ENCODE peak calls at places on chromosomes 2 and 18, in seven cellular contexts. One of them, this sample, is unnamed.

GRCh38 chr2:101823849-101824248 is 126.3 kb downstream of the MAP4K4 start:
- DNase-seq in K562: no peak
- DNase-seq in H1: no peak
- DNase-seq in GM12878: no peak
- DNase-seq in GM12891: no peak
- DNase-seq in HepG2: no peak
- DNase-seq in SK-N-SH: no peak
- DNase-seq in this sample: no peak

GRCh38 chr2:136238552-136239346 is 120.8 kb upstream of the CXCR4 start:
- DNase-seq in K562: no peak
- DNase-seq in H1: no peak
- DNase-seq in GM12878: peak; percentile 78
- DNase-seq in GM12891: no peak
- DNase-seq in HepG2: no peak
- DNase-seq in SK-N-SH: no peak
- DNase-seq in this sample: no peak

GRCh38 chr2:109331081-109331480 is 202.1 kb downstream of the SH3RF3 start:
- DNase-seq in K562: no peak
- DNase-seq in H1: no peak
- DNase-seq in GM12878: no peak
- DNase-seq in GM12891: no peak
- DNase-seq in HepG2: no peak
- DNase-seq in SK-N-SH: no peak
- DNase-seq in this sample: no peak

GRCh38 chr2:185393091-185393490 is 345.5 kb upstream of the FSIP2 start:
- DNase-seq in K562: no peak
- DNase-seq in H1: no peak
- DNase-seq in GM12878: no peak
- DNase-seq in GM12891: no peak
- DNase-seq in HepG2: no peak
- DNase-seq in SK-N-SH: no peak
- DNase-seq in this sample: no peak

GRCh38 chr2:26274058-26274613 is 29.4 kb downstream of the HADHB start:
- DNase-seq in K562: no peak
- DNase-seq in H1: no peak
- DNase-seq in GM12878: no peak
- DNase-seq in GM12891: no peak
- DNase-seq in HepG2: peak; percentile 78
- DNase-seq in SK-N-SH: no peak
- DNase-seq in this sample: no peak

GRCh38 chr18:11852048-11852341 is 782 bp downstream of the CHMP1B start:
- DNase-seq in K562: peak; percentile 35
- DNase-seq in H1: no peak
- DNase-seq in GM12878: no peak
- DNase-seq in GM12891: no peak
- DNase-seq in HepG2: no peak
- DNase-seq in SK-N-SH: no peak
- DNase-seq in this sample: no peak

GRCh38 chr18:47585136-47585535 is 333.7 kb upstream of the SKOR2 start:
- DNase-seq in K562: no peak
- DNase-seq in H1: no peak
- DNase-seq in GM12878: no peak
- DNase-seq in GM12891: no peak
- DNase-seq in HepG2: no peak
- DNase-seq in SK-N-SH: no peak
- DNase-seq in this sample: no peak

GRCh38 chr18:72155327-72155726 is 388.8 kb downstream of the CBLN2 start:
- DNase-seq in K562: no peak
- DNase-seq in H1: no peak
- DNase-seq in GM12878: no peak
- DNase-seq in GM12891: no peak
- DNase-seq in HepG2: no peak
- DNase-seq in SK-N-SH: no peak
- DNase-seq in this sample: no peak

GRCh38 chr2:57981369-57981768 is 65.2 kb upstream of the VRK2 start:
- DNase-seq in K562: no peak
- DNase-seq in H1: no peak
- DNase-seq in GM12878: no peak
- DNase-seq in GM12891: no peak
- DNase-seq in HepG2: no peak
- DNase-seq in SK-N-SH: no peak
- DNase-seq in this sample: no peak

GRCh38 chr2:237591021-237591370 is 462 bp upstream of the RAB17 start:
- DNase-seq in K562: no peak
- DNase-seq in H1: no peak
- DNase-seq in GM12878: no peak
- DNase-seq in GM12891: no peak
- DNase-seq in HepG2: peak; percentile 68
- DNase-seq in SK-N-SH: no peak
- DNase-seq in this sample: no peak

GRCh38 chr18:286515-287310 is 18.9 kb upstream of the THOC1 start:
- DNase-seq in K562: no peak
- DNase-seq in H1: no peak
- DNase-seq in GM12878: no peak
- DNase-seq in GM12891: no peak
- DNase-seq in HepG2: peak; percentile 20
- DNase-seq in SK-N-SH: peak; percentile 21
- DNase-seq in this sample: no peak

GRCh38 chr2:189835855-189836558 is 51.8 kb downstream of the PMS1 start:
- DNase-seq in K562: no peak
- DNase-seq in H1: no peak
- DNase-seq in GM12878: no peak
- DNase-seq in GM12891: no peak
- DNase-seq in HepG2: no peak
- DNase-seq in SK-N-SH: no peak
- DNase-seq in this sample: no peak

GRCh38 chr2:174835797-174836255 is 71.6 kb upstream of the CHRNA1 start:
- DNase-seq in K562: no peak
- DNase-seq in H1: peak; percentile 27
- DNase-seq in GM12878: no peak
- DNase-seq in GM12891: no peak
- DNase-seq in HepG2: no peak
- DNase-seq in SK-N-SH: no peak
- DNase-seq in this sample: no peak

GRCh38 chr18:26503382-26503781 is 45.0 kb downstream of the KCTD1 start:
- DNase-seq in K562: no peak
- DNase-seq in H1: no peak
- DNase-seq in GM12878: no peak
- DNase-seq in GM12891: no peak
- DNase-seq in HepG2: no peak
- DNase-seq in SK-N-SH: peak; percentile 63
- DNase-seq in this sample: no peak
- TF ChIP-seq TAF1 in K562: no peak
- TF ChIP-seq TAF1 in H1: no peak
- TF ChIP-seq TAF1 in GM12878: no peak
- TF ChIP-seq TAF1 in GM12891: no peak
- TF ChIP-seq TAF1 in HepG2: no peak
- TF ChIP-seq TAF1 in SK-N-SH: no peak
- TF ChIP-seq TAF1 in this sample: no peak

GRCh38 chr2:85577386-85578242 is at the start of gene VAMP8:
- DNase-seq in K562: peak; percentile 74
- DNase-seq in H1: peak; percentile 53
- DNase-seq in GM12878: no peak
- DNase-seq in GM12891: no peak
- DNase-seq in HepG2: peak; percentile 44
- DNase-seq in SK-N-SH: no peak
- DNase-seq in this sample: peak; percentile 68

GRCh38 chr2:85580206-85580605 is 2.8 kb downstream of the VAMP8 start:
- DNase-seq in K562: no peak
- DNase-seq in H1: no peak
- DNase-seq in GM12878: no peak
- DNase-seq in GM12891: no peak
- DNase-seq in HepG2: no peak
- DNase-seq in SK-N-SH: no peak
- DNase-seq in this sample: no peak

GRCh38 chr2:85579266-85579935 is 2.0 kb downstream of the VAMP8 start:
- DNase-seq in K562: peak; percentile 48
- DNase-seq in H1: no peak
- DNase-seq in GM12878: no peak
- DNase-seq in GM12891: no peak
- DNase-seq in HepG2: no peak
- DNase-seq in SK-N-SH: no peak
- DNase-seq in this sample: no peak

GRCh38 chr2:85577063-85577385 is 362 bp upstream of the VAMP8 start:
- DNase-seq in K562: no peak
- DNase-seq in H1: no peak
- DNase-seq in GM12878: no peak
- DNase-seq in GM12891: no peak
- DNase-seq in HepG2: no peak
- DNase-seq in SK-N-SH: no peak
- DNase-seq in this sample: no peak

DNA sequence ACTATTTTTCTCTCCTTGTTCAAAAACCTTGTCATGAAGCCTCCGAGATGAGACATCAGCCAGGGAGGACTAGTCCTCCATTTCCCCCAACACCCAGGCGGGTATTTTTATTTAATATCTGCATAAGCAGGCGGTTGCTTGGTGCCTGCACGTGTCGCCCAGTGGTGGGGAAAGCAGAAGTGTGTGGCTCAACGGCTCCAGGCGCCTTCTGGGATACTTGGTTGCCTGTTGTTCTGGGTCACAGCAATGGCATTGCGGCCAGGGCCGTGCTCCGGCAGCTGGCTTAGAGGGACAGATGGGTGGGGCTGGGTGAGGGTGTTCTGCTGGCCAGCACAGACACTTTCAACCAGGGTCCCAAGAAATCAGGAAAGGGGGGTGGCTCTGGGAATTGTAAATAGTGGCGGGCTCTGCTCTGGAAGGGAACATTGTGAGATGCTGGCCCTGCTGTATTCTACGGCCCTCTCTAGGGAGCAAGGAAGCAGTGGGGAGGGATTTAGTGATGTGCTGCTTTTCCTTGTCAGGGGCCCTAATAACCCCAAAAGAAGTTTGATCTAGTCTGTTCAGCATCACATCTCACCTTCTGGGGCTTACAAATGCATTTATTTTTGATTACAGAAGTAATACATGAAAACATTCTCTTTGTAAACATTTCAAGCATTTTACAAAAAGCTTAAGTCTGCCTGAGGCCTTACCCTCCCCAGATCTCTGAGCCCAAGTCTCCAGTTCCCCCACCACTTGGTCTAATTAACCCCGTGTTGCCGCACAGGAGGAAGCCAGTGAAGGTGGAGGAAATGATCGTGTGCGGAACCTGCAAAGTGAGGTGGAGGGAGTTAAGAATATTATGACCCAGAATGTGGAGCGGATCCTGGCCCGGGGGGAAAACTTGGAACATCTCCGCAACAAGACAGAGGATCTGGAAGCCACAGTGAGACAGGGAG is 1.1 kb downstream of the VAMP8 start:
- DNase-seq in K562: peak; percentile 51
- DNase-seq in H1: no peak
- DNase-seq in GM12878: no peak
- DNase-seq in GM12891: no peak
- DNase-seq in HepG2: no peak
- DNase-seq in SK-N-SH: no peak
- DNase-seq in this sample: no peak
- TF ChIP-seq POLR2AphosphoS5 in K562: no peak
- TF ChIP-seq POLR2AphosphoS5 in H1: no peak
- TF ChIP-seq POLR2AphosphoS5 in GM12878: no peak
- TF ChIP-seq POLR2AphosphoS5 in GM12891: no peak
- TF ChIP-seq POLR2AphosphoS5 in HepG2: no peak
- TF ChIP-seq POLR2AphosphoS5 in SK-N-SH: no peak
- TF ChIP-seq POLR2AphosphoS5 in this sample: no peak

DNA sequence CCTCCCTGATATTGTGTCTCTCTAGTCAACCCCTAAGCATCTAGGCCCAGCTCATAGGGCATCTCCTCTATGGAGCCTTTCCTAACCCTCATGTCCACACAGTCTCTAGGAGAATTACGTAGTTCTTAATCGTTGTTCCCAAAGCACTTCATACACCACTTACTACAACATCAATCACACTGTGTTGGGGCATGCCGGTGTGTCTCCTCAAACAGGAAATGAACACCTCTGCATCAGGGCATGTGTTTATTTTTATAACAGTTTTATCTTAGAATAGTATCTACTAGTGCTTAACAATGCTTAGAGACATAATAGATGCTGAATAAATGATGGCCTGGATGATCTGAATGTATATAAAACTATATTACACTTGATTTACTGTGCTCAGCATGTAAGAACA is 19.7 kb downstream of the CYP1B1 start:
- DNase-seq in K562: no peak
- DNase-seq in H1: no peak
- DNase-seq in GM12878: no peak
- DNase-seq in GM12891: no peak
- DNase-seq in HepG2: no peak
- DNase-seq in SK-N-SH: no peak
- DNase-seq in this sample: no peak
- TF ChIP-seq TAF1 in K562: no peak
- TF ChIP-seq TAF1 in H1: no peak
- TF ChIP-seq TAF1 in GM12878: no peak
- TF ChIP-seq TAF1 in GM12891: no peak
- TF ChIP-seq TAF1 in HepG2: no peak
- TF ChIP-seq TAF1 in SK-N-SH: no peak
- TF ChIP-seq TAF1 in this sample: no peak

GRCh38 chr2:9638532-9638931 is 7.7 kb upstream of the YWHAQ start:
- DNase-seq in K562: peak; percentile 91
- DNase-seq in H1: no peak
- DNase-seq in GM12878: no peak
- DNase-seq in GM12891: no peak
- DNase-seq in HepG2: peak; percentile 62
- DNase-seq in SK-N-SH: peak; percentile 60
- DNase-seq in this sample: no peak

GRCh38 chr2:9637330-9637729 is 6.5 kb upstream of the YWHAQ start:
- DNase-seq in K562: no peak
- DNase-seq in H1: no peak
- DNase-seq in GM12878: no peak
- DNase-seq in GM12891: no peak
- DNase-seq in HepG2: peak; percentile 62
- DNase-seq in SK-N-SH: no peak
- DNase-seq in this sample: no peak

GRCh38 chr2:9640403-9641104 is 9.8 kb upstream of the YWHAQ start:
- DNase-seq in K562: no peak
- DNase-seq in H1: no peak
- DNase-seq in GM12878: no peak
- DNase-seq in GM12891: no peak
- DNase-seq in HepG2: no peak
- DNase-seq in SK-N-SH: no peak
- DNase-seq in this sample: no peak

GRCh38 chr2:9639740-9640337 is 9.0 kb upstream of the YWHAQ start:
- DNase-seq in K562: no peak
- DNase-seq in H1: no peak
- DNase-seq in GM12878: no peak
- DNase-seq in GM12891: no peak
- DNase-seq in HepG2: no peak
- DNase-seq in SK-N-SH: no peak
- DNase-seq in this sample: no peak

DNA sequence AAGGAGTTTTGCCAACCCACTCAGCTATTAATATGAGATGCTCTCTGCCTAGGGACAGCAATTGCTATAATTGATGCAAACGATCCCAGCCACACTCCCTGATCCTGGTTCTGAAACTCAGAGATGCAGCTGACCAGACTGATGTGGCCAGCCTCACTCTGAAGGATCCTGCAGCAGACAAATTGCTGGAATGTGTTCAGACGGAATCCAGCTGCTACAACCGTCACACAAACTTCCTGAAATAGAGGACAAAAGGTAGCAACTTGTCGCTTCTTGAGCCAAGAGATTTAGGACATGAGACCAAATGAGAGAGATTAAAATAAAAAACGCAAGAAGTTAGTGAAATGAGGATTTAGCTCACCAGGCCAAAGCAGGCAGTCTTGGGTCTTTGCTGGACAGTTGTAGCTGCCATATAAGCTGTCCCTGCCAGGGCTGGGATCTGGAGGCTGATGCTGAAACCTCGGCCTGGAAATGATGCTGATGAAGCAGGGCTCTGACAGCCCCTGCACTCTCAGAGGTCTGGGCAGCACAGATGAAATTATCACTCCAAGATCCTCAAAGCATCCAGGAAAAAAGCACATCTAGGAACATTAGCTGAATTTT is 8.3 kb upstream of the YWHAQ start:
- DNase-seq in K562: no peak
- DNase-seq in H1: no peak
- DNase-seq in GM12878: no peak
- DNase-seq in GM12891: no peak
- DNase-seq in HepG2: no peak
- DNase-seq in SK-N-SH: no peak
- DNase-seq in this sample: no peak
- TF ChIP-seq POLR2AphosphoS5 in K562: no peak
- TF ChIP-seq POLR2AphosphoS5 in H1: no peak
- TF ChIP-seq POLR2AphosphoS5 in GM12878: no peak
- TF ChIP-seq POLR2AphosphoS5 in GM12891: no peak
- TF ChIP-seq POLR2AphosphoS5 in HepG2: no peak
- TF ChIP-seq POLR2AphosphoS5 in SK-N-SH: no peak
- TF ChIP-seq POLR2AphosphoS5 in this sample: no peak